ENCODE peak calls at places on chromosome 22, in six cellular contexts. One of them, this sample, is unnamed.

GRCh38 chr22:48714231-48714630 is 1113.4 kb downstream of the BRD1 start:
- DNase-seq in BJ: no peak
- DNase-seq in transverse colon: no peak
- DNase-seq in GM06990: no peak
- DNase-seq in left lung: no peak
- DNase-seq in colonic mucosa: no peak
- DNase-seq in this sample: no peak

GRCh38 chr22:31491218-31491962 is 1.7 kb upstream of the EIF4ENIF1 start:
- DNase-seq in left lung: no peak
- DNase-seq in transverse colon: no peak
- DNase-seq in GM06990: no peak
- DNase-seq in colonic mucosa: no peak
- DNase-seq in BJ: no peak
- DNase-seq in this sample: no peak

GRCh38 chr22:19622061-19622441 is 92.3 kb upstream of the SEPTIN5 start:
- DNase-seq in GM06990: peak
- DNase-seq in BJ: no peak
- DNase-seq in transverse colon: no peak
- DNase-seq in left lung: no peak
- DNase-seq in colonic mucosa: no peak
- DNase-seq in this sample: no peak

GRCh38 chr22:18997306-18997924 is 61.3 kb upstream of the PRODH start:
- DNase-seq in GM06990: no peak
- DNase-seq in BJ: no peak
- DNase-seq in transverse colon: no peak
- DNase-seq in left lung: no peak
- DNase-seq in colonic mucosa: no peak
- DNase-seq in this sample: no peak

GRCh38 chr22:35380013-35380412 is 883 bp upstream of the HMOX1 start:
- DNase-seq in BJ: no peak
- DNase-seq in transverse colon: peak
- DNase-seq in left lung: no peak
- DNase-seq in colonic mucosa: peak
- DNase-seq in GM06990: no peak
- DNase-seq in this sample: no peak

GRCh38 chr22:27531782-27532530 is 269.6 kb downstream of the MN1 start:
- DNase-seq in BJ: peak
- DNase-seq in GM06990: no peak
- DNase-seq in left lung: no peak
- DNase-seq in transverse colon: no peak
- DNase-seq in colonic mucosa: no peak
- DNase-seq in this sample: peak

GRCh38 chr22:17945156-17945850 is 79.1 kb downstream of the MICAL3 start:
- DNase-seq in colonic mucosa: no peak
- DNase-seq in GM06990: no peak
- DNase-seq in left lung: no peak
- DNase-seq in BJ: no peak
- DNase-seq in transverse colon: no peak
- DNase-seq in this sample: no peak

GRCh38 chr22:47151064-47151463 is 388.6 kb downstream of the TBC1D22A start:
- DNase-seq in left lung: no peak
- DNase-seq in transverse colon: no peak
- DNase-seq in GM06990: no peak
- DNase-seq in colonic mucosa: no peak
- DNase-seq in BJ: no peak
- DNase-seq in this sample: no peak

GRCh38 chr22:23684561-23685031 is 6.2 kb upstream of the RGL4 start:
- DNase-seq in GM06990: no peak
- DNase-seq in colonic mucosa: no peak
- DNase-seq in BJ: no peak
- DNase-seq in left lung: no peak
- DNase-seq in transverse colon: no peak
- DNase-seq in this sample: no peak

GRCh38 chr22:30298005-30298701 is 8.8 kb upstream of the CASTOR1 start:
- DNase-seq in GM06990: no peak
- DNase-seq in BJ: no peak
- DNase-seq in left lung: peak
- DNase-seq in colonic mucosa: peak
- DNase-seq in transverse colon: peak
- DNase-seq in this sample: no peak

GRCh38 chr22:45036154-45036553 is 26.3 kb upstream of the PHF21B start:
- DNase-seq in left lung: no peak
- DNase-seq in GM06990: no peak
- DNase-seq in colonic mucosa: no peak
- DNase-seq in transverse colon: no peak
- DNase-seq in BJ: no peak
- DNase-seq in this sample: no peak

GRCh38 chr22:27561301-27561820 is 240.2 kb downstream of the MN1 start:
- DNase-seq in BJ: no peak
- DNase-seq in transverse colon: no peak
- DNase-seq in left lung: no peak
- DNase-seq in colonic mucosa: no peak
- DNase-seq in GM06990: no peak
- DNase-seq in this sample: no peak

GRCh38 chr22:19974935-19975706 is 33.5 kb upstream of the TXNRD2 start:
- DNase-seq in BJ: no peak
- DNase-seq in GM06990: no peak
- DNase-seq in transverse colon: no peak
- DNase-seq in colonic mucosa: no peak
- DNase-seq in left lung: no peak
- DNase-seq in this sample: no peak

GRCh38 chr22:44895296-44896055 is 114.3 kb downstream of the PHF21B start:
- DNase-seq in left lung: peak
- DNase-seq in BJ: no peak
- DNase-seq in colonic mucosa: no peak
- DNase-seq in transverse colon: no peak
- DNase-seq in GM06990: no peak
- DNase-seq in this sample: no peak

GRCh38 chr22:42280836-42281235 is 10.4 kb upstream of the TCF20 start:
- DNase-seq in colonic mucosa: no peak
- DNase-seq in GM06990: no peak
- DNase-seq in transverse colon: no peak
- DNase-seq in BJ: no peak
- DNase-seq in left lung: peak
- DNase-seq in this sample: no peak

GRCh38 chr22:31089101-31090100 is 8.3 kb downstream of the SMTN start:
- DNase-seq in colonic mucosa: peak
- DNase-seq in transverse colon: peak
- DNase-seq in left lung: no peak
- DNase-seq in GM06990: peak
- DNase-seq in BJ: no peak
- DNase-seq in this sample: no peak

GRCh38 chr22:30116362-30117117 is 36.3 kb downstream of the HORMAD2 start:
- DNase-seq in colonic mucosa: no peak
- DNase-seq in left lung: no peak
- DNase-seq in BJ: no peak
- DNase-seq in GM06990: no peak
- DNase-seq in transverse colon: no peak
- DNase-seq in this sample: peak

GRCh38 chr22:35649026-35649553 is 844 bp downstream of the APOL6 start:
- DNase-seq in transverse colon: no peak
- DNase-seq in BJ: no peak
- DNase-seq in GM06990: no peak
- DNase-seq in left lung: no peak
- DNase-seq in colonic mucosa: no peak
- DNase-seq in this sample: no peak

GRCh38 chr22:20953668-20954500 is 13.2 kb upstream of the AIFM3 start:
- DNase-seq in colonic mucosa: no peak
- DNase-seq in BJ: peak
- DNase-seq in transverse colon: no peak
- DNase-seq in GM06990: no peak
- DNase-seq in left lung: no peak
- DNase-seq in this sample: peak

GRCh38 chr22:25485626-25486545 is 78.6 kb upstream of the GRK3 start:
- DNase-seq in colonic mucosa: no peak
- DNase-seq in transverse colon: no peak
- DNase-seq in left lung: no peak
- DNase-seq in GM06990: peak
- DNase-seq in BJ: no peak
- DNase-seq in this sample: no peak

GRCh38 chr22:37634505-37635002 is 4.9 kb upstream of the SH3BP1 start:
- DNase-seq in colonic mucosa: no peak
- DNase-seq in left lung: no peak
- DNase-seq in BJ: no peak
- DNase-seq in transverse colon: no peak
- DNase-seq in GM06990: peak
- DNase-seq in this sample: no peak

GRCh38 chr22:37635157-37635556 is 4.3 kb upstream of the SH3BP1 start:
- DNase-seq in left lung: no peak
- DNase-seq in colonic mucosa: no peak
- DNase-seq in GM06990: no peak
- DNase-seq in transverse colon: no peak
- DNase-seq in BJ: no peak
- DNase-seq in this sample: no peak

GRCh38 chr22:37636949-37637273 is 2.6 kb upstream of the SH3BP1 start:
- DNase-seq in BJ: no peak
- DNase-seq in GM06990: no peak
- DNase-seq in left lung: no peak
- DNase-seq in colonic mucosa: no peak
- DNase-seq in transverse colon: no peak
- DNase-seq in this sample: no peak

GRCh38 chr22:37638351-37639069 is 959 bp upstream of the SH3BP1 start:
- DNase-seq in transverse colon: peak
- DNase-seq in BJ: no peak
- DNase-seq in colonic mucosa: peak
- DNase-seq in GM06990: no peak
- DNase-seq in left lung: no peak
- DNase-seq in this sample: no peak

GRCh38 chr22:37636186-37636948 is 3.1 kb upstream of the SH3BP1 start:
- DNase-seq in GM06990: peak
- DNase-seq in transverse colon: peak
- DNase-seq in left lung: no peak
- DNase-seq in BJ: no peak
- DNase-seq in colonic mucosa: no peak
- DNase-seq in this sample: no peak
- TF ChIP-seq CTCF in GM06990: peak
- TF ChIP-seq CTCF in transverse colon: no peak
- TF ChIP-seq CTCF in left lung: peak
- TF ChIP-seq CTCF in BJ: peak
- TF ChIP-seq CTCF in colonic mucosa: no peak
- TF ChIP-seq CTCF in this sample: peak

DNA sequence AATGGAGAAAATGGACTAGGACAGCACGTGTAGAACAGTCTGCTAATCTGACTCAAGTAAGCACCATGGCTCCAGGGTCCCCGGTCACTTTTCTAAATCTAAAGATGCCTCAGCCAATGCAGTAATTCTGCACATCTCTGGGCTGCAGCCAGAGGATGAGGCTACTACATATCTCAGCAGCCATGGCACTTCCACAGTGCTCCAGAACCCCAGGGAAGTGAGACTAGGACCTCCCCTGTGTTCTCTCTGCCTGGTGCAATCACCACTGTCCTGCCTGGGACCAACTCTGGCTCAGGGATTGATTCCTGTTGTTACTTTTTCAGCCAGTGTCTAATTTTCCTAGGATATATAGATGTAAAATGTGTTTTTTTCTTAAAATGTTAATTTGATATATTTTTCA is 129.4 kb upstream of the TOP3B start:
- DNase-seq in BJ: no peak
- DNase-seq in colonic mucosa: no peak
- DNase-seq in GM06990: no peak
- DNase-seq in transverse colon: no peak
- DNase-seq in left lung: no peak
- DNase-seq in this sample: no peak
- H3K4me3 ChIP-seq in BJ: no peak
- H3K4me3 ChIP-seq in colonic mucosa: no peak
- H3K4me3 ChIP-seq in GM06990: no peak
- H3K4me3 ChIP-seq in transverse colon: no peak
- H3K4me3 ChIP-seq in left lung: no peak
- H3K4me3 ChIP-seq in this sample: no peak

DNA sequence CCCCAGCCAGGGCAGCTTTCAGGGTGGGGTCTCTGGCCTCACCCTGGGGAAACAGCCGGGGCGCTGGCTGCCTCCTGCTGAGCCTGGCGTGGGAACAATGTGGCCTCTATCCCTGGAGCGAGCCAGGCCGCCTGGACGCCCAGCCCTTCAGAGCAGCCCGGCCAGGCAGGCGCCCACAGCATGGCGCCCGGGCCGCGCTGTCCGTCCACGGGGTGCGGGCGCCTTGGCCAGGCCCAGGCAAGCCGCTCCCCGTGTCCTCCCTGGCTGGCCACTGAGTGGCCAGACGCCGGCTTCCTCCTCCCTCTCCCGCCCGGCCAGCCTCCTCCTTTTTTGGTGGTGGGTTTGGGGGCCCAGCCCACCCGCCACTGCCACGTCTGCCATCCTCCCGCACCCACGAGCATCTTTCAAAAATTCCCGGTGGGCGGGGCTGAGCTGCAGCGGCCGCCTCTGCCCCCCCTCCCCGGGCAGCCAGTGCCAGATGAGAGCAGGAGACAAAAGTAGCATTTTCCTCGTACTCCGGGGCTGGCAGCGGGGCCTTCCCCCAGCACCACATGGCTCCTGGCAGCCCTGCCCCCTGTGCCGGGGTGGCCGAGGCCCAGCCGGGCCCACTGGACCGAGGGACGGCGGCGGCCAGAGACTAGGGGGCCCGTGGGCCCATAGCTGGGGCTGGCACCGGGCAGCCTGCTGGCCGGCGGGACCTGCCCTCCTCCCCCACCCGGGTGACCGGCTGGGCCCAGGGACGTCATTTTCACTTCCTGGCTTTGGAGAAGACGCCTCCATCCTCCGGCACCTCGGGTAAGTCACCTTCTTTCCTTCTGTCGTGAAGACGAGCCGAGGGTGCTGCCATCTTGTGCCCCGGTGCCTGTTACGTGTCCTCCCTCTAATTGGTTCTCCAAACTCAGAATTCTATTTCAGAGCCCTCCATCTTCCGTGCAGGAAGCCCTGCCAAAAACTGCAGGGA is 70.2 kb upstream of the PPARA start:
- DNase-seq in colonic mucosa: no peak
- DNase-seq in BJ: no peak
- DNase-seq in left lung: peak
- DNase-seq in GM06990: no peak
- DNase-seq in transverse colon: peak
- DNase-seq in this sample: no peak
- TF ChIP-seq CTCF in colonic mucosa: no peak
- TF ChIP-seq CTCF in BJ: no peak
- TF ChIP-seq CTCF in left lung: no peak
- TF ChIP-seq CTCF in GM06990: no peak
- TF ChIP-seq CTCF in transverse colon: no peak
- TF ChIP-seq CTCF in this sample: no peak

DNA sequence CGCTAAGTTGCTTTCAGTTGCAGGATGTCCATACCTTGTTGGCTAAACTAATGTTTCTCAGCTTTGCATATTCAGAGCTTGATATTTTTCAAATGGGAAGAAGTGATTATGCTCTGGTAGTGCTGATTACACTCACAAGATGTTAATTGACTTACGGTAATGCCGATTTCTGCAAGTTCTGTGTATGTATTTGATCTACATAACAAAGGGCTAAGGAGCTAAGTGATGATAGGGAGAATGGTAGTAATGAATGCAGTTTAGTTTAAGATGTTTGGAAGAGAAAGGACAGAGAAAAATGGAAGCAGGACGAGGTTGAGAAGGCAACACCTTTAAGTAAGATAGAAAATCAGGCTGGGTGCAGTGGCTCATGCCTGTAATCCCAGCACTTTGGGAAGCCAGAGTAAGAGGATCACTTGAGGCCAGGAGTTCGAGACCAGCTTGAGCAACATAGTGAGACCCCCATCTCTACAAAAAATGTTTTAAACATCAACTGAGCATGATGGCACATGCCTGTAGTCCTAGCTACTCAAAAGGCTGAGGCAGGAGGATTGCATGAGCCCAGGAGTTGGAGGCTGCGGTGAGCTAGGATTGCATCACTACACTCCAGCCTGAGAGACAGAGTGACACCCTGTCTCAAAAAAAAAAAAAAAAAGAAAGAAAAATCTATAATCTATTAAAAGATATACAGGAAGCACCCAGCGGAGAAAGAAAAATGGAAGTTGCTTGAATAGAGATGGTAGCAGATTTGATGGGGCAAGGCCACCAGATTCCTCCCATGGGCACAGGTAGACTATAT is 61.6 kb downstream of the FAM83F start:
- DNase-seq in left lung: no peak
- DNase-seq in colonic mucosa: no peak
- DNase-seq in GM06990: no peak
- DNase-seq in BJ: no peak
- DNase-seq in transverse colon: no peak
- DNase-seq in this sample: no peak
- H3K4me3 ChIP-seq in left lung: no peak
- H3K4me3 ChIP-seq in colonic mucosa: no peak
- H3K4me3 ChIP-seq in GM06990: no peak
- H3K4me3 ChIP-seq in BJ: no peak
- H3K4me3 ChIP-seq in transverse colon: no peak
- H3K4me3 ChIP-seq in this sample: no peak

This sample was measured in AG04449.